ENCODE peak calls at places on chromosomes 11 and 22, in eight cellular contexts. Z is activated naive CD4-positive, alpha-beta T cell treated with Interleukin-2 at 50 U/mL for 16 hours; W is hypothalamus; Q is mesenteric fat pad; B is activated T-cell treated with anti-CD3 and anti-CD28 coated beads for 24 hours; O is MM.1S; T is AG08395; F is cerebellar cortex. A is an unnamed sample.

GRCh38 chr22:37985751-37986281 is 1.5 kb upstream of the SOX10 start:
- DNase-seq in Z (no peak), W (peak; percentile 81), Q (no peak), B (no peak), O (no peak), T (no peak), F (no peak), A (no peak)

GRCh38 chr11:35717520-35717919 is 54.9 kb downstream of the TRIM44 start:
- DNase-seq in Z (no peak), W (no peak), Q (no peak), B (no peak), O (no peak), T (no peak), F (no peak), A (no peak)

GRCh38 chr22:17109113-17109865 is 11.9 kb downstream of the TMEM121B start:
- DNase-seq in Z (no peak), W (no peak), Q (no peak), B (no peak), O (no peak), T (no peak), F (no peak), A (no peak)

GRCh38 chr11:94791216-94791889 is 23.2 kb downstream of the AMOTL1 start:
- DNase-seq in Z (no peak), W (no peak), Q (no peak), B (no peak), O (no peak), T (no peak), F (no peak), A (peak; percentile 52)

GRCh38 chr11:104200688-104201087 is 36.7 kb upstream of the PDGFD start:
- DNase-seq in Z (no peak), W (no peak), Q (no peak), B (no peak), O (no peak), T (no peak), F (no peak), A (no peak)

GRCh38 chr11:128424867-128425285 is 162.5 kb downstream of the ETS1 start:
- DNase-seq in Z (no peak), W (no peak), Q (no peak), B (no peak), O (no peak), T (peak; percentile 48), F (no peak), A (peak; percentile 71)

GRCh38 chr11:9568854-9569587 is 4.4 kb upstream of the WEE1 start:
- DNase-seq in Z (no peak), W (no peak), Q (no peak), B (no peak), O (peak; percentile 42), T (peak; percentile 62), F (peak; percentile 65), A (peak; percentile 67)

GRCh38 chr22:48371391-48371790 is 1456.3 kb downstream of the BRD1 start:
- DNase-seq in Z (no peak), W (no peak), Q (peak; percentile 62), B (no peak), O (no peak), T (no peak), F (no peak), A (no peak)

GRCh38 chr11:126257764-126258163 is 10.9 kb downstream of the SRPRA start:
- DNase-seq in Z (no peak), W (no peak), Q (no peak), B (no peak), O (no peak), T (peak; percentile 73), F (no peak), A (no peak)

GRCh38 chr11:130261546-130261945 is 53.2 kb downstream of the ZBTB44 start:
- DNase-seq in Z (no peak), W (no peak), Q (no peak), B (no peak), O (no peak), T (no peak), F (no peak), A (no peak)

GRCh38 chr22:27879923-27880322 is 39.1 kb downstream of the PITPNB start:
- DNase-seq in Z (no peak), W (no peak), Q (no peak), B (no peak), O (peak; percentile 39), T (peak; percentile 66), F (peak; percentile 32), A (no peak)

GRCh38 chr22:35380537-35381423 is at the start of gene HMOX1:
- DNase-seq in Z (peak; percentile 50), W (peak; percentile 83), Q (peak; percentile 97), B (no peak), O (peak; percentile 88), T (peak; percentile 93), F (peak; percentile 59), A (peak; percentile 97)

GRCh38 chr11:100647861-100648260 is 39.2 kb upstream of the ARHGAP42 start:
- DNase-seq in Z (no peak), W (no peak), Q (no peak), B (no peak), O (no peak), T (no peak), F (no peak), A (no peak)

GRCh38 chr11:44564198-44564597 is 1.3 kb upstream of the CD82 start:
- DNase-seq in Z (no peak), W (no peak), Q (no peak), B (no peak), O (peak; percentile 30), T (no peak), F (no peak), A (no peak)

GRCh38 chr22:42577623-42578240 is 24.0 kb downstream of the SERHL2 start:
- DNase-seq in Z (no peak), W (no peak), Q (no peak), B (no peak), O (no peak), T (no peak), F (no peak), A (no peak)

GRCh38 chr11:2092956-2093412 is 46.2 kb downstream of the IGF2 start:
- DNase-seq in Z (peak; percentile 55), W (no peak), Q (peak; percentile 89), B (peak; percentile 27), O (peak; percentile 45), T (peak; percentile 38), F (no peak), A (peak; percentile 91)

GRCh38 chr11:100316990-100317389 is 370.1 kb upstream of the ARHGAP42 start:
- DNase-seq in Z (no peak), W (no peak), Q (no peak), B (no peak), O (no peak), T (no peak), F (no peak), A (no peak)

GRCh38 chr11:44143987-44144909 is 48.8 kb downstream of the EXT2 start:
- DNase-seq in Z (no peak), W (no peak), Q (no peak), B (no peak), O (no peak), T (no peak), F (no peak), A (no peak)

GRCh38 chr11:46216040-46216764 is 61.3 kb upstream of the CREB3L1 start:
- DNase-seq in Z (no peak), W (no peak), Q (no peak), B (no peak), O (peak; percentile 9), T (no peak), F (no peak), A (no peak)

GRCh38 chr22:21651521-21652009 is 9.5 kb downstream of the SDF2L1 start:
- DNase-seq in Z (no peak), W (no peak), Q (no peak), B (no peak), O (no peak), T (no peak), F (no peak), A (no peak)

GRCh38 chr11:83778598-83778997 is 492.4 kb upstream of the CCDC90B start:
- DNase-seq in Z (no peak), W (no peak), Q (no peak), B (no peak), O (no peak), T (no peak), F (no peak), A (no peak)

GRCh38 chr11:71311176-71311925 is 59.0 kb upstream of the SHANK2 start:
- DNase-seq in Z (no peak), W (no peak), Q (peak; percentile 35), B (no peak), O (no peak), T (no peak), F (no peak), A (no peak)

GRCh38 chr11:86511086-86511551 is 136.4 kb downstream of the CCDC81 start:
- DNase-seq in Z (no peak), W (no peak), Q (no peak), B (no peak), O (no peak), T (no peak), F (no peak), A (no peak)

GRCh38 chr11:19524171-19524671 is 188.4 kb upstream of the NAV2 start:
- DNase-seq in Z (no peak), W (peak; percentile 64), Q (no peak), B (no peak), O (no peak), T (no peak), F (peak; percentile 5), A (no peak)

GRCh38 chr11:10659339-10660216 is 34.0 kb downstream of the IRAG1 start:
- DNase-seq in Z (no peak), W (no peak), Q (no peak), B (no peak), O (no peak), T (peak; percentile 91), F (no peak), A (no peak)

GRCh38 chr11:106624377-106624776 is 393.9 kb downstream of the GUCY1A2 start:
- DNase-seq in Z (no peak), W (no peak), Q (no peak), B (no peak), O (no peak), T (no peak), F (no peak), A (no peak)

GRCh38 chr11:100629671-100630070 is 57.4 kb upstream of the ARHGAP42 start:
- DNase-seq in Z (no peak), W (no peak), Q (no peak), B (no peak), O (no peak), T (no peak), F (no peak), A (no peak)

GRCh38 chr11:17350455-17351170 is 987 bp upstream of the NCR3LG1 start:
- DNase-seq in Z (no peak), W (no peak), Q (no peak), B (no peak), O (no peak), T (no peak), F (peak; percentile 27), A (no peak)

A was measured in right cardiac atrium.